ENCODE peak calls at places on chromosomes 13 and 19, in eight cellular contexts. Z, O, M, J, D, N, E and Q are unnamed samples. For H3K9me3, the result is how much of the 10 kb centered on the place peaks cover.

GRCh38 chr13:99687728-99688397 is 186.6 kb downstream of the TM9SF2 start:
- DNase-seq in Z (no peak), O (no peak), M (no peak), J (no peak), D (no peak), N (no peak), E (no peak), Q (no peak)

GRCh38 chr13:33490461-33491327 is 205.1 kb upstream of the STARD13 start:
- DNase-seq in Z (no peak), O (no peak), M (peak), J (no peak), D (peak), N (no peak), E (no peak), Q (no peak)

GRCh38 chr19:610071-610800 is 20.6 kb downstream of the HCN2 start:
- DNase-seq in Z (no peak), O (no peak), M (peak), J (peak), D (no peak), N (no peak), E (no peak), Q (no peak)

GRCh38 chr13:99704390-99704789 is 203.1 kb downstream of the TM9SF2 start:
- DNase-seq in Z (no peak), O (no peak), M (no peak), J (no peak), D (no peak), N (no peak), E (no peak), Q (no peak)

GRCh38 chr19:3071764-3072163 is 9.5 kb upstream of the TLE5 start:
- DNase-seq in Z (no peak), O (no peak), M (no peak), J (no peak), D (no peak), N (no peak), E (no peak), Q (no peak)

GRCh38 chr13:36666482-36667264 is 7.1 kb upstream of the SERTM1 start:
- DNase-seq in Z (no peak), O (no peak), M (no peak), J (no peak), D (peak), N (no peak), E (no peak), Q (no peak)

GRCh38 chr13:75468098-75468497 is 13.9 kb downstream of the TBC1D4 start:
- DNase-seq in Z (no peak), O (no peak), M (peak), J (no peak), D (no peak), N (no peak), E (no peak), Q (no peak)

GRCh38 chr13:114030666-114031610 is 57.1 kb upstream of the C13orf46 start:
- DNase-seq in Z (no peak), O (no peak), M (no peak), J (no peak), D (no peak), N (peak), E (no peak), Q (peak)

GRCh38 chr19:29866011-29866410 is 54.2 kb downstream of the CCNE1 start:
- DNase-seq in Z (no peak), O (no peak), M (no peak), J (no peak), D (no peak), N (no peak), E (no peak), Q (no peak)

GRCh38 chr13:67148219-67148583 is 81.9 kb downstream of the PCDH9 start:
- DNase-seq in Z (no peak), O (no peak), M (peak), J (no peak), D (no peak), N (no peak), E (no peak), Q (no peak)

GRCh38 chr13:71290963-71291937 is 575.8 kb downstream of the DACH1 start:
- DNase-seq in Z (no peak), O (no peak), M (peak), J (peak), D (peak), N (no peak), E (no peak), Q (no peak)

GRCh38 chr13:93435651-93436050 is 209.0 kb downstream of the GPC6 start:
- DNase-seq in Z (no peak), O (no peak), M (no peak), J (no peak), D (no peak), N (no peak), E (no peak), Q (no peak)

GRCh38 chr13:109400192-109400591 is 386.2 kb downstream of the IRS2 start:
- DNase-seq in Z (no peak), O (no peak), M (peak), J (no peak), D (no peak), N (no peak), E (no peak), Q (no peak)

GRCh38 chr13:49560270-49561063 is 24.9 kb downstream of the RCBTB1 start:
- DNase-seq in Z (no peak), O (no peak), M (peak), J (no peak), D (no peak), N (no peak), E (no peak), Q (no peak)

GRCh38 chr13:34655554-34655953 is 286.5 kb upstream of the NBEA start:
- DNase-seq in Z (no peak), O (peak), M (no peak), J (no peak), D (no peak), N (no peak), E (no peak), Q (no peak)

GRCh38 chr13:80903911-80904310 is 563.0 kb upstream of the SPRY2 start:
- DNase-seq in Z (no peak), O (no peak), M (peak), J (no peak), D (no peak), N (no peak), E (no peak), Q (no peak)

DNA sequence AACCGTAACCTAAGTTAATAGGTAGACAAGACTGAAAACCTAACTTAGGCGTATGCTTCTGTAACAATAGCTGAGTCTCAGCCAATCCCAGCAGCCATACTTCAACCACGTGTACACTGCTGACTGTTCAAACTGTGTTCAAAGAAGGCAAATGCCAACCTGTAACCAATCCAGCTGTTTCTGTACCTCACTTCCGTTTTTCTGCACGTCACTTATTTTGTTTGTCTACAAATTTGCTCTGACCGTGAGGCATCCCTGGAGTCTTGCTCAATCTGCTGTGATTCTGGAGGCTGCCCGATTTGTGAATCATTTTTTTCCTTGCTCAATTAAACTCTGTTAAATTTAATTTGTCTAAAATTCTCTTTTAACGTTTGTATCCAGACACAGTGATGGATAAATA is 59.2 kb downstream of the EDNRB start:
- DNase-seq in Z (no peak), O (no peak), M (peak), J (no peak), D (peak), N (no peak), E (no peak), Q (peak)
- H3K27ac ChIP-seq in Z (no peak), O (peak), M (no peak), J (no peak), D (peak), N (no peak), E (no peak), Q (peak)

GRCh38 chr19:22257381-22257780 is 28.9 kb upstream of the ZNF729 start:
- DNase-seq in Z (no peak), O (peak), M (no peak), J (no peak), D (no peak), N (no peak), E (no peak), Q (no peak)
- H3K9me3 ChIP-seq in Z (under half), O (under half), M (under half), J (under half), D (under half), N (under half), E (under half), Q (under half)

GRCh38 chr19:13044160-13044853 is 49.0 kb downstream of the NFIX start:
- DNase-seq in Z (no peak), O (no peak), M (no peak), J (no peak), D (no peak), N (peak), E (no peak), Q (no peak)
- H3K27ac ChIP-seq in Z (peak), O (peak), M (no peak), J (no peak), D (peak), N (no peak), E (peak), Q (peak)

DNA sequence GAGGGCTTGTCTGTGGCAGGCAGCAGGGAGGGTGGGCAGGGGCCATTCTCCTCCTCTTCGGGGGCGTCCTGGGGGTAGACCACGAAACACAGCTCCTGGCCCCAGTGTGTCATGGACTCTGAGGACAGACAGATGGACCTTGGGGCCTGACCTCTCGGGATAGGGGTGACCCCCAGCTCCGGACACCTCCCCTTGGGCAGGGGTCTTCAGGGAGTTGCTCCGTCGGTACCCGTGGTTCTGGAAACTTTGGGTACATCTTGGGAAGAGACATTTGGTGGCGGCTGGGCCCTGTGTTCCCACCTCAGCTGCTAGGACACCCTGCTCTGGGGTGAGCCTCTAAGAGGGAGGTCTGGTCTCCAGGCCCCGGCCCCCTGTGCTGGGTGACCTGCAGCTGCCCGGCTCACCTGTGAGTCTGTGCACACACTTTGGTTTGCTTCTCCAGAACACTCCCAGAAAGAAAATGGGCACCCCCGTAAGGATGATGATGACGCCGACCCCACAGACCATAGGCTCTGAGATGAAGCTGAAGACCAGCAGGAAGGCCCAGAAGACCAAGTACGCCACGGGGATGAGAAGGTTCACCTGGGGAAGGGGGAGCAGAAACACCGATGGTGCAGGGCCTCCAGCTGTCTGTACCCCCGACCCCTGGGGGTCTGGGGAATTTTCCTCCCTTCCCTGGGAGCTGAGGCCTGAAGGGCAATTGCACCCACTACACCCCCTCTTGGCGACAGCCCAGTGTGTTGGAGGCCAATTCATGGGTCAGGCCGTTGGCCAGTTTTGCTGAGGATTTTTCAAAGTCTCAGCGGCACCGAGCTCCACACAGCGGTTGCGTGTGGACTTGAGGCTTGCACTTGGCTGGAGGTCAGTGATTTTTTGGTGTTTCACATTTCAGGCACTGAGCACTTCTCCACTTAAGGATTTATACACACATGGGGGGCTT is 15.0 kb downstream of the LRP3 start:
- DNase-seq in Z (no peak), O (no peak), M (peak), J (no peak), D (no peak), N (no peak), E (no peak), Q (peak)
- H3K9me3 ChIP-seq in Z (under half), O (under half), M (under half), J (under half), D (under half), N (under half), E (under half), Q (under half)